ENCODE peak calls at places on chromosomes 3 and 15, in seven cellular contexts. One of them, this sample, is unnamed.
A peak's percentile ranks its signal among the peaks of the same experiment; 100 is the strongest.

GRCh38 chr3:44649709-44650108 is 1.2 kb downstream of the ZNF35 start:
- DNase-seq in neuronal stem cell: no peak
- DNase-seq in H9: no peak
- DNase-seq in trophoblast cell: no peak
- DNase-seq in mesenchymal stem cell: no peak
- DNase-seq in H1: no peak
- DNase-seq in mesendoderm: no peak
- DNase-seq in this sample: no peak

GRCh38 chr15:44541282-44541958 is 4.5 kb downstream of the EIF3J start:
- DNase-seq in mesendoderm: no peak
- DNase-seq in neuronal stem cell: no peak
- DNase-seq in mesenchymal stem cell: peak; percentile 78
- DNase-seq in H1: no peak
- DNase-seq in trophoblast cell: no peak
- DNase-seq in H9: no peak
- DNase-seq in this sample: peak; percentile 90

GRCh38 chr3:140050977-140051957 is 116.3 kb downstream of the CLSTN2 start:
- DNase-seq in neuronal stem cell: no peak
- DNase-seq in mesendoderm: peak; percentile 61
- DNase-seq in trophoblast cell: peak; percentile 18
- DNase-seq in mesenchymal stem cell: no peak
- DNase-seq in H1: peak; percentile 57
- DNase-seq in H9: peak; percentile 40
- DNase-seq in this sample: no peak

GRCh38 chr3:155646554-155647189 is 98.2 kb downstream of the PLCH1 start:
- DNase-seq in H9: no peak
- DNase-seq in neuronal stem cell: no peak
- DNase-seq in trophoblast cell: no peak
- DNase-seq in H1: no peak
- DNase-seq in mesendoderm: no peak
- DNase-seq in mesenchymal stem cell: no peak
- DNase-seq in this sample: no peak

GRCh38 chr3:169112153-169112892 is 551.2 kb downstream of the MECOM start:
- DNase-seq in mesenchymal stem cell: peak; percentile 41
- DNase-seq in neuronal stem cell: no peak
- DNase-seq in mesendoderm: peak; percentile 65
- DNase-seq in H9: no peak
- DNase-seq in trophoblast cell: no peak
- DNase-seq in H1: no peak
- DNase-seq in this sample: peak; percentile 93

GRCh38 chr3:122183521-122183892 is at the start of gene CASR:
- DNase-seq in H9: peak; percentile 57
- DNase-seq in neuronal stem cell: no peak
- DNase-seq in H1: peak; percentile 55
- DNase-seq in trophoblast cell: no peak
- DNase-seq in mesenchymal stem cell: no peak
- DNase-seq in mesendoderm: peak; percentile 38
- DNase-seq in this sample: no peak

GRCh38 chr3:195800240-195800639 is 11.5 kb downstream of the MUC4 start:
- DNase-seq in mesenchymal stem cell: no peak
- DNase-seq in neuronal stem cell: no peak
- DNase-seq in trophoblast cell: no peak
- DNase-seq in H1: no peak
- DNase-seq in mesendoderm: no peak
- DNase-seq in H9: no peak
- DNase-seq in this sample: no peak

GRCh38 chr3:71542548-71543370 is 40.8 kb downstream of the FOXP1 start:
- DNase-seq in neuronal stem cell: no peak
- DNase-seq in mesendoderm: no peak
- DNase-seq in H9: no peak
- DNase-seq in trophoblast cell: peak; percentile 17
- DNase-seq in H1: no peak
- DNase-seq in mesenchymal stem cell: peak; percentile 93
- DNase-seq in this sample: peak; percentile 92

GRCh38 chr3:132239587-132239986 is 77.6 kb upstream of the ACP3 start:
- DNase-seq in neuronal stem cell: no peak
- DNase-seq in H1: no peak
- DNase-seq in trophoblast cell: no peak
- DNase-seq in H9: no peak
- DNase-seq in mesenchymal stem cell: no peak
- DNase-seq in mesendoderm: no peak
- DNase-seq in this sample: no peak

GRCh38 chr3:139610886-139611285 is 66.9 kb downstream of the NMNAT3 start:
- DNase-seq in H9: no peak
- DNase-seq in neuronal stem cell: no peak
- DNase-seq in mesenchymal stem cell: no peak
- DNase-seq in mesendoderm: no peak
- DNase-seq in trophoblast cell: no peak
- DNase-seq in H1: no peak
- DNase-seq in this sample: no peak

GRCh38 chr15:35243758-35244157 is 158.7 kb upstream of the NANOGP8 start:
- DNase-seq in H9: no peak
- DNase-seq in neuronal stem cell: no peak
- DNase-seq in trophoblast cell: no peak
- DNase-seq in mesenchymal stem cell: no peak
- DNase-seq in mesendoderm: no peak
- DNase-seq in H1: no peak
- DNase-seq in this sample: peak; percentile 8

GRCh38 chr3:129382366-129382765 is 46.1 kb downstream of the EFCAB12 start:
- DNase-seq in neuronal stem cell: no peak
- DNase-seq in trophoblast cell: no peak
- DNase-seq in mesendoderm: no peak
- DNase-seq in H1: no peak
- DNase-seq in mesenchymal stem cell: no peak
- DNase-seq in H9: no peak
- DNase-seq in this sample: no peak

GRCh38 chr3:7924228-7924627 is 577.4 kb upstream of the LMCD1 start:
- DNase-seq in neuronal stem cell: no peak
- DNase-seq in H9: no peak
- DNase-seq in mesenchymal stem cell: no peak
- DNase-seq in trophoblast cell: no peak
- DNase-seq in H1: no peak
- DNase-seq in mesendoderm: no peak
- DNase-seq in this sample: no peak

GRCh38 chr3:147521646-147522045 is 112.5 kb downstream of the ZIC1 start:
- DNase-seq in H1: no peak
- DNase-seq in trophoblast cell: no peak
- DNase-seq in mesenchymal stem cell: no peak
- DNase-seq in H9: no peak
- DNase-seq in mesendoderm: no peak
- DNase-seq in neuronal stem cell: no peak
- DNase-seq in this sample: peak; percentile 37

GRCh38 chr3:196547067-196547466 is 21.3 kb downstream of the WDR53 start:
- DNase-seq in mesenchymal stem cell: no peak
- DNase-seq in trophoblast cell: no peak
- DNase-seq in H9: no peak
- DNase-seq in mesendoderm: no peak
- DNase-seq in H1: no peak
- DNase-seq in neuronal stem cell: no peak
- DNase-seq in this sample: no peak

GRCh38 chr3:62433396-62433795 is 60.0 kb upstream of the FEZF2 start:
- DNase-seq in H1: no peak
- DNase-seq in H9: no peak
- DNase-seq in mesendoderm: no peak
- DNase-seq in trophoblast cell: no peak
- DNase-seq in neuronal stem cell: no peak
- DNase-seq in mesenchymal stem cell: no peak
- DNase-seq in this sample: no peak

GRCh38 chr3:82743196-82743595 is 981.8 kb upstream of the GBE1 start:
- DNase-seq in mesenchymal stem cell: no peak
- DNase-seq in H1: no peak
- DNase-seq in trophoblast cell: no peak
- DNase-seq in mesendoderm: no peak
- DNase-seq in H9: no peak
- DNase-seq in neuronal stem cell: no peak
- DNase-seq in this sample: no peak

GRCh38 chr15:38373016-38373415 is 80.9 kb upstream of the FAM98B start:
- DNase-seq in trophoblast cell: no peak
- DNase-seq in H9: no peak
- DNase-seq in mesenchymal stem cell: no peak
- DNase-seq in H1: no peak
- DNase-seq in neuronal stem cell: no peak
- DNase-seq in mesendoderm: peak; percentile 20
- DNase-seq in this sample: peak; percentile 52

GRCh38 chr15:98878862-98879261 is 128.7 kb downstream of the PGPEP1L start:
- DNase-seq in mesenchymal stem cell: no peak
- DNase-seq in H9: no peak
- DNase-seq in trophoblast cell: no peak
- DNase-seq in neuronal stem cell: no peak
- DNase-seq in mesendoderm: no peak
- DNase-seq in H1: no peak
- DNase-seq in this sample: no peak

GRCh38 chr3:112417696-112418318 is 81.5 kb downstream of the BTLA start:
- DNase-seq in H1: no peak
- DNase-seq in mesenchymal stem cell: no peak
- DNase-seq in H9: no peak
- DNase-seq in trophoblast cell: no peak
- DNase-seq in neuronal stem cell: no peak
- DNase-seq in mesendoderm: no peak
- DNase-seq in this sample: no peak

GRCh38 chr3:49377483-49377882 is 19.3 kb upstream of the GPX1 start:
- DNase-seq in neuronal stem cell: no peak
- DNase-seq in mesenchymal stem cell: no peak
- DNase-seq in H1: no peak
- DNase-seq in mesendoderm: no peak
- DNase-seq in trophoblast cell: peak; percentile 66
- DNase-seq in H9: no peak
- DNase-seq in this sample: peak; percentile 38

GRCh38 chr3:69745503-69745902 is 6.2 kb downstream of the MITF start:
- DNase-seq in mesendoderm: no peak
- DNase-seq in neuronal stem cell: no peak
- DNase-seq in H9: no peak
- DNase-seq in H1: no peak
- DNase-seq in trophoblast cell: no peak
- DNase-seq in mesenchymal stem cell: no peak
- DNase-seq in this sample: no peak

GRCh38 chr3:69743975-69744374 is 4.7 kb downstream of the MITF start:
- DNase-seq in H1: no peak
- DNase-seq in mesendoderm: no peak
- DNase-seq in neuronal stem cell: no peak
- DNase-seq in H9: no peak
- DNase-seq in trophoblast cell: no peak
- DNase-seq in mesenchymal stem cell: no peak
- DNase-seq in this sample: no peak

GRCh38 chr3:69744507-69744906 is 5.2 kb downstream of the MITF start:
- DNase-seq in mesenchymal stem cell: no peak
- DNase-seq in H9: no peak
- DNase-seq in H1: no peak
- DNase-seq in neuronal stem cell: no peak
- DNase-seq in trophoblast cell: no peak
- DNase-seq in mesendoderm: no peak
- DNase-seq in this sample: no peak

GRCh38 chr3:69747511-69748248 is 8.4 kb downstream of the MITF start:
- DNase-seq in neuronal stem cell: no peak
- DNase-seq in mesendoderm: no peak
- DNase-seq in H1: no peak
- DNase-seq in trophoblast cell: no peak
- DNase-seq in H9: no peak
- DNase-seq in mesenchymal stem cell: peak; percentile 74
- DNase-seq in this sample: peak; percentile 73

GRCh38 chr3:69746119-69746518 is 6.9 kb downstream of the MITF start:
- DNase-seq in H1: no peak
- DNase-seq in trophoblast cell: no peak
- DNase-seq in H9: no peak
- DNase-seq in mesendoderm: no peak
- DNase-seq in mesenchymal stem cell: peak; percentile 83
- DNase-seq in neuronal stem cell: no peak
- DNase-seq in this sample: peak; percentile 71
- H4K8ac ChIP-seq in H1: no peak overlapping the region
- H4K8ac ChIP-seq in trophoblast cell: no peak overlapping the region
- H4K8ac ChIP-seq in H9: no peak overlapping the region
- H4K8ac ChIP-seq in mesendoderm: no peak overlapping the region
- H4K8ac ChIP-seq in mesenchymal stem cell: no peak overlapping the region
- H4K8ac ChIP-seq in neuronal stem cell: no peak overlapping the region
- H4K8ac ChIP-seq in this sample: no peak overlapping the region

DNA sequence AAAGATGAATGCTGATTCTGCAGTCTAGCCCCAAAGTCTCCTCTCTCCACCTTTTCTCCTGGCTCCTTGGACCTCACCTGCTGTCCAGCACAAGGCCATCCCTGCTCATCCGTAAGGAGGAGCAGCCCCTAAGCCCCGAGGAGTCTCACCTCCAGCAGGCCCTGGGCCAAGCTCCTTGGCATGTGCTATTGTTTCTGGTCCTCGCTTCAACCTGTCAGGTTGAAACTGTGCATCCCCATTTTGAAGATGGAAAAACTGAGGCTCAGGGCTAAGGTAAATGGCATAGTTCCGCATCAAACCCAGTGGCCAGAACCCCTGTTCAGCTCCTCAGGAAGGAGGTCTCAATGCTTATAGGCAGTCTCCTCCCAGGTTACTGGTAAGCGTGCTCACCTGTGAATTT is 26.1 kb downstream of the CHDH start:
- DNase-seq in neuronal stem cell: no peak
- DNase-seq in H1: no peak
- DNase-seq in H9: no peak
- DNase-seq in mesendoderm: no peak
- DNase-seq in trophoblast cell: no peak
- DNase-seq in mesenchymal stem cell: no peak
- DNase-seq in this sample: no peak
- H4K8ac ChIP-seq in neuronal stem cell: no peak overlapping the region
- H4K8ac ChIP-seq in H1: no peak overlapping the region
- H4K8ac ChIP-seq in H9: no peak overlapping the region
- H4K8ac ChIP-seq in mesendoderm: no peak overlapping the region
- H4K8ac ChIP-seq in trophoblast cell: no peak overlapping the region
- H4K8ac ChIP-seq in mesenchymal stem cell: no peak overlapping the region
- H4K8ac ChIP-seq in this sample: no peak overlapping the region

DNA sequence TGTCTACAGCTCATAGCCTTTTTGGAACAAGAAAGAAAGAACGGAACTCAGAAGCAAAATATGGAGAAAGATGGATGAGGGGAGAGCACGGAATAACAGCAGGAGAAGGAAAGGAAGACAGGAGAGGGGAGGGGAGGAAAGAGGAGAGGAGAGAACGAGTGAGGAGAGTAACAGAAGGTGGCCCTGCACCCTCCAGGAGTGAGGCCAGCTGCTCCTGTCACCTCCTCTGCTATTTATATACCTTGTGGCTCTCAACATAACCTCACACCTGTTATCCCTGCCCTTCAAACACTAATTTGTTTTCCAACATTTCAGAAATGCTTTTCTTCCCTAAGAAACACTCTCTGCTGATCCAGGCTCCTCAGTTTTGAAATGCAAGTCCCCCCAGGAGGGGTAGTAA is 53.3 kb upstream of the ATP2B2 start:
- DNase-seq in trophoblast cell: no peak
- DNase-seq in H9: no peak
- DNase-seq in H1: no peak
- DNase-seq in mesendoderm: no peak
- DNase-seq in neuronal stem cell: no peak
- DNase-seq in mesenchymal stem cell: no peak
- DNase-seq in this sample: no peak
- H4K8ac ChIP-seq in trophoblast cell: no peak overlapping the region
- H4K8ac ChIP-seq in H9: no peak overlapping the region
- H4K8ac ChIP-seq in H1: no peak overlapping the region
- H4K8ac ChIP-seq in mesendoderm: no peak overlapping the region
- H4K8ac ChIP-seq in neuronal stem cell: no peak overlapping the region
- H4K8ac ChIP-seq in mesenchymal stem cell: no peak overlapping the region
- H4K8ac ChIP-seq in this sample: no peak overlapping the region

DNA sequence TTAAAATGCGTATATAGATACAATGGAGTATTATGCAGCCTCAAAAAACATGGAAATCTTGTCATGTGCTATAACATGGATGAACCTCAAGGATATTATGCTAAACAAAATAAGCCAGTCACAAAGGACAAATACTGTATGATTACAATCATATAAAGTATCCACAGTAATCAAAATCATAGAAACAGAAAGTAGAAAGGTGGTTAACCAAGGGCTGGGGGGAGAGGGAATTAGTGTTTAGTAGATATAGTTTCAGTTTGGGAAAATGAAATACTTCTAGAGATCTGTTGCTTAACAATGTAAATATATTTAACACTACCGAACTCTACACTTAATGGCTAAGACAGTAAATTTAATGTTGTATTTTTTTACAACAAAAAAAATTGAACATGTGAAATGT is 9.0 kb downstream of the TOP2B start:
- DNase-seq in H1: no peak
- DNase-seq in neuronal stem cell: no peak
- DNase-seq in H9: no peak
- DNase-seq in mesendoderm: no peak
- DNase-seq in mesenchymal stem cell: no peak
- DNase-seq in trophoblast cell: no peak
- DNase-seq in this sample: no peak
- H4K8ac ChIP-seq in H1: no peak overlapping the region
- H4K8ac ChIP-seq in neuronal stem cell: no peak overlapping the region
- H4K8ac ChIP-seq in H9: no peak overlapping the region
- H4K8ac ChIP-seq in mesendoderm: no peak overlapping the region
- H4K8ac ChIP-seq in mesenchymal stem cell: no peak overlapping the region
- H4K8ac ChIP-seq in trophoblast cell: no peak overlapping the region
- H4K8ac ChIP-seq in this sample: no peak overlapping the region